ENCODE peak calls at places on chromosomes 11 and 22, in seven cellular contexts. A, D, M, Y, T, U and J are unnamed samples.
A peak's percentile ranks its signal among the peaks of the same experiment; 100 is the strongest.

GRCh38 chr11:110966131-110966530 is 253.9 kb upstream of the ARHGAP20 start:
- DNase-seq in Y (no peak), A (no peak), M (no peak), T (no peak), U (no peak), D (no peak), J (no peak)

GRCh38 chr11:46336781-46337180 is 10.5 kb upstream of the DGKZ start:
- DNase-seq in M (no peak), T (no peak), D (no peak), Y (no peak), U (no peak), A (no peak), J (no peak)

GRCh38 chr11:66221012-66221411 is 47.4 kb upstream of the RAB1B start:
- DNase-seq in M (no peak), A (no peak), U (no peak), Y (no peak), T (no peak), D (no peak), J (no peak)

GRCh38 chr11:45341379-45341778 is 55.2 kb upstream of the SYT13 start:
- DNase-seq in A (no peak), M (no peak), T (no peak), U (no peak), Y (no peak), D (no peak), J (no peak)

GRCh38 chr22:26558246-26558895 is 31.6 kb downstream of the TPST2 start:
- DNase-seq in T (no peak), D (peak; percentile 71), M (peak; percentile 36), U (no peak), A (no peak), Y (no peak), J (no peak)

GRCh38 chr22:38397189-38398097 is 57.6 kb downstream of the KCNJ4 start:
- DNase-seq in Y (no peak), M (peak; percentile 31), A (no peak), U (no peak), D (peak; percentile 47), T (no peak), J (peak; percentile 48)

GRCh38 chr11:100663583-100663982 is 23.5 kb upstream of the ARHGAP42 start:
- DNase-seq in T (no peak), U (no peak), A (no peak), D (no peak), M (no peak), Y (no peak), J (no peak)

GRCh38 chr11:122559734-122560382 is 95.7 kb upstream of the UBASH3B start:
- DNase-seq in T (no peak), D (no peak), M (no peak), U (no peak), A (no peak), Y (no peak), J (no peak)

GRCh38 chr22:31440681-31441080 is 41.3 kb downstream of the DRG1 start:
- DNase-seq in Y (no peak), A (no peak), U (no peak), D (no peak), M (no peak), T (no peak), J (no peak)

GRCh38 chr22:47534150-47535133 is 772.0 kb downstream of the TBC1D22A start:
- DNase-seq in Y (no peak), A (no peak), T (no peak), D (no peak), U (no peak), M (no peak), J (no peak)

GRCh38 chr11:69265210-69265609 is 28.7 kb upstream of the MYEOV start:
- DNase-seq in T (no peak), Y (no peak), M (no peak), U (no peak), D (no peak), A (no peak), J (no peak)

GRCh38 chr11:86523738-86524602 is 148.4 kb downstream of the ME3 start:
- DNase-seq in A (no peak), Y (peak; percentile 77), T (no peak), M (peak; percentile 62), D (peak; percentile 59), U (no peak), J (no peak)

GRCh38 chr11:94790771-94791180 is 22.6 kb downstream of the AMOTL1 start:
- DNase-seq in D (no peak), U (no peak), T (no peak), A (no peak), M (no peak), Y (no peak), J (no peak)

GRCh38 chr22:35627267-35628041 is 10.3 kb upstream of the MB start:
- DNase-seq in U (peak; percentile 88), M (peak; percentile 90), A (peak; percentile 57), T (peak; percentile 26), D (peak; percentile 87), Y (peak; percentile 84), J (peak; percentile 89)

GRCh38 chr11:127789887-127790286 is 789.3 kb upstream of the KIRREL3 start:
- DNase-seq in A (no peak), Y (no peak), U (no peak), M (no peak), D (no peak), T (no peak), J (no peak)

GRCh38 chr11:117011541-117011908 is 86.7 kb downstream of the SIK3 start:
- DNase-seq in Y (peak; percentile 60), D (no peak), M (no peak), U (no peak), T (no peak), A (no peak), J (peak; percentile 26)

GRCh38 chr22:46367707-46368191 is 32.2 kb downstream of the TRMU start:
- DNase-seq in T (peak; percentile 39), A (peak; percentile 83), M (peak; percentile 71), D (peak; percentile 86), U (peak; percentile 68), Y (peak; percentile 1), J (no peak)

GRCh38 chr11:77407613-77408012 is 66.3 kb downstream of the PAK1 start:
- DNase-seq in D (peak; percentile 86), A (peak; percentile 47), M (peak; percentile 88), T (no peak), U (peak; percentile 50), Y (peak; percentile 49), J (peak; percentile 40)

GRCh38 chr11:67577951-67578350 is 5.7 kb upstream of the GSTP1 start:
- DNase-seq in U (no peak), A (no peak), M (no peak), D (no peak), T (no peak), Y (no peak), J (no peak)

GRCh38 chr11:111833524-111833923 is 37.9 kb downstream of the ALG9 start:
- DNase-seq in A (no peak), M (peak; percentile 32), D (no peak), Y (no peak), U (no peak), T (no peak), J (no peak)

GRCh38 chr11:17277024-17277584 is 565 bp downstream of the NUCB2 start:
- DNase-seq in M (no peak), T (no peak), A (no peak), D (no peak), U (peak; percentile 44), Y (no peak), J (no peak)

GRCh38 chr11:17473071-17473744 is 3.4 kb downstream of the ABCC8 start:
- DNase-seq in Y (no peak), A (peak; percentile 86), T (no peak), D (no peak), M (no peak), U (no peak), J (no peak)

GRCh38 chr11:82929121-82929520 is 27.6 kb downstream of the DDIAS start:
- DNase-seq in M (no peak), A (no peak), D (no peak), T (no peak), U (no peak), Y (no peak), J (no peak)

GRCh38 chr11:126140932-126141291 is 70.5 kb downstream of the RPUSD4 start:
- DNase-seq in U (peak; percentile 72), A (no peak), Y (peak; percentile 63), D (peak; percentile 58), T (no peak), M (peak; percentile 46), J (peak; percentile 75)

GRCh38 chr22:46557736-46558480 is 20.5 kb upstream of the CELSR1 start:
- DNase-seq in U (no peak), D (peak; percentile 67), M (no peak), Y (no peak), A (no peak), T (no peak), J (no peak)

GRCh38 chr22:46613606-46613997 is 6.6 kb upstream of the GRAMD4 start:
- DNase-seq in A (no peak), T (no peak), Y (no peak), U (no peak), D (no peak), M (no peak), J (no peak)

GRCh38 chr11:57424802-57425564 is 1.9 kb downstream of the SLC43A3 start:
- DNase-seq in Y (peak; percentile 80), D (peak; percentile 52), T (peak; percentile 45), A (peak; percentile 70), U (peak; percentile 73), M (peak; percentile 84), J (peak; percentile 81)

GRCh38 chr11:7385532-7385931 is 99.8 kb upstream of the OLFML1 start:
- DNase-seq in U (no peak), A (no peak), D (no peak), T (no peak), M (no peak), Y (no peak), J (no peak)

GRCh38 chr11:82682003-82682751 is 51.5 kb downstream of the FAM181B start:
- DNase-seq in U (peak; percentile 48), T (no peak), D (no peak), M (peak; percentile 12), A (peak; percentile 29), Y (peak; percentile 26), J (no peak)

GRCh38 chr11:35934981-35935380 is 8.9 kb upstream of the LDLRAD3 start:
- DNase-seq in U (no peak), T (no peak), Y (no peak), D (no peak), M (no peak), A (no peak), J (no peak)

GRCh38 chr11:36622431-36623136 is 24.5 kb upstream of the RAG2 start:
- DNase-seq in T (no peak), D (no peak), Y (no peak), M (no peak), U (no peak), A (peak; percentile 3), J (no peak)

GRCh38 chr22:41873391-41873790 is 40.5 kb downstream of the SREBF2 start:
- DNase-seq in T (no peak), U (no peak), M (peak; percentile 61), D (no peak), Y (no peak), A (no peak), J (no peak)

GRCh38 chr11:71502026-71502425 is 25.0 kb upstream of the KRTAP5-7 start:
- DNase-seq in U (no peak), M (no peak), T (no peak), A (no peak), Y (no peak), D (no peak), J (no peak)

GRCh38 chr22:36156515-36157419 is 3.8 kb downstream of the APOL3 start:
- DNase-seq in Y (peak; percentile 36), D (peak; percentile 66), T (peak; percentile 31), A (peak; percentile 56), U (peak; percentile 88), M (peak; percentile 94), J (peak; percentile 95)

GRCh38 chr11:77475206-77475605 is 1.3 kb upstream of the PAK1 start:
- DNase-seq in A (no peak), D (no peak), M (no peak), T (no peak), Y (no peak), U (no peak), J (no peak)

GRCh38 chr11:23278121-23278520 is 417.8 kb upstream of the CCDC179 start:
- DNase-seq in A (peak; percentile 2), T (no peak), Y (no peak), M (peak; percentile 7), U (no peak), D (no peak), J (no peak)

GRCh38 chr11:112581747-112582146 is 321.1 kb upstream of the PLET1 start:
- DNase-seq in D (no peak), U (no peak), T (no peak), Y (no peak), A (no peak), M (no peak), J (no peak)